ENCODE peak calls at places on chromosomes 12 and 14, in ten cellular contexts. R is right cardiac atrium; P is GM23338; A is A549; X is CD8-positive, alpha-beta memory T cell; V is lower lobe of right lung; D is Jurkat, Clone E6-1; S is right atrium auricular region; T is AG09309; I is GM06990. K is an unnamed sample.

GRCh38 chr12:107931761-107932160 is 157.3 kb downstream of the ASCL4 start:
- DNase-seq in S (no peak), D (no peak), X (no peak), A (no peak), I (no peak), P (no peak), V (no peak), T (no peak), R (no peak), K (no peak)

GRCh38 chr14:71591929-71592328 is 340.3 kb upstream of the RGS6 start:
- DNase-seq in S (no peak), R (no peak), P (no peak), I (no peak), D (peak; percentile 90), V (no peak), A (no peak), T (peak; percentile 74), X (no peak), K (peak; percentile 57)

GRCh38 chr14:60196291-60196690 is 31.1 kb upstream of the DHRS7 start:
- DNase-seq in I (no peak), P (no peak), D (peak; percentile 62), R (no peak), V (no peak), T (no peak), A (no peak), X (no peak), S (no peak), K (no peak)

GRCh38 chr12:111408116-111408440 is 2.4 kb downstream of the SH2B3 start:
- DNase-seq in I (no peak), A (no peak), T (no peak), V (no peak), R (no peak), D (no peak), P (no peak), S (no peak), X (no peak), K (no peak)

GRCh38 chr12:47808049-47808448 is 11.7 kb downstream of the HDAC7 start:
- DNase-seq in V (peak; percentile 72), T (no peak), S (no peak), A (no peak), D (peak; percentile 81), I (peak; percentile 69), X (peak; percentile 55), P (peak; percentile 34), R (peak; percentile 77), K (peak; percentile 68)

GRCh38 chr14:81132492-81132891 is 88.3 kb downstream of the GTF2A1 start:
- DNase-seq in R (no peak), X (no peak), S (no peak), A (no peak), D (no peak), I (no peak), P (no peak), V (no peak), T (no peak), K (no peak)

GRCh38 chr14:89801128-89801527 is 153.4 kb downstream of the EFCAB11 start:
- DNase-seq in P (no peak), V (no peak), I (no peak), A (no peak), X (no peak), S (no peak), R (no peak), T (no peak), D (no peak), K (no peak)

GRCh38 chr14:31138301-31138700 is 69.3 kb downstream of the HECTD1 start:
- DNase-seq in P (no peak), A (no peak), X (no peak), D (no peak), S (no peak), I (no peak), T (no peak), R (no peak), V (no peak), K (no peak)

GRCh38 chr12:39412210-39412609 is 30.7 kb downstream of the KIF21A start:
- DNase-seq in V (no peak), A (no peak), T (no peak), P (peak; percentile 78), X (no peak), I (no peak), R (no peak), D (no peak), S (no peak), K (no peak)
- H3K4me3 ChIP-seq in V (no peak overlapping the region), A (no peak overlapping the region), T (no peak overlapping the region), P (no peak overlapping the region), X (no peak overlapping the region), I (no peak overlapping the region), R (no peak overlapping the region), D (no peak overlapping the region), S (no peak overlapping the region), K (no peak overlapping the region)

DNA sequence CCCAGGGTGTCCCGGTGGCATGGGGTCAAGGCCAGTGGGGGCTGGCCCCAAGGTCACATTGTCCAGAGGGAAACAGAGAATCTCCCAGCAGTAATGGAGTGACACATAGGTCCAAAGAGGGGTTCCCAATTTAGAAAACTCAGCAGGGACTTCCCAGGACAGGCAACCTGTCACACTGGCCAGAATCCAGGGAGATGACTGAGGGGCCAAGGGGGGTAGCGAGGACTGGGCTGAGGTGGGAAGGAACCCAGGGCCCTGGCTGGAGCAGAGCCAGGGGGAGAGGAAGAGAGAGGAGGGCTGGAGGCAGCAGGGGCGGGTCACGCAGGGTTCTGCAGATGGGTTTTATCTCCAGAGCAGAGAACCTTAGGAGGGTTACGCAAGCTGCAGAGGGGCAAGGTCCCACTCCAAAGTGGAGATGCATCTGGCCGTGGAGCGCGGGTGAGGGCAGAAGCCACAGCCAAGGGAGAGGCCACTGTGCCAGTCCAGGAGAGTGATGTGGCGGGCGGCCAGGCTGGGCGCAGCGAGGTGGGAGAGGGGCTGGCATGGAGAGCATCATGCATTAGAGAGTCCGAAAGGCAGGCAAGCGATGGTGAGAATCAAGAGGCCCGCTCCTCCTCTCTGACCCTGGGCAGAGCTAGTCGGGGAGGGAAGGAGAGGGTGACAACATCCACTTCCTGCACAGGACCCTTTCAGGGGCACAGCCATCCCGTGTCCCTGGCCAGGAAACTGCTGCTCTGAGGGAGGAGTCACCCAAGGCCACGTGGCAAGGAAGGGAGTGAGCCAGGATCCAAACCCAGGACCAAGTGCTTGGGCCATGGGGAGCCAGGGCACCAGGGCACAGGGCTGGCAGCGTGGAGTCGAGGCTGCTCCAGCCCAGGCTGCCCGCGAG is 29.0 kb downstream of the NCOR2 start:
- DNase-seq in S (no peak), R (peak; percentile 80), A (no peak), T (no peak), I (no peak), X (no peak), P (no peak), D (no peak), V (no peak), K (no peak)
- H3K4me3 ChIP-seq in S (no peak overlapping the region), R (no peak overlapping the region), A (no peak overlapping the region), T (no peak overlapping the region), I (no peak overlapping the region), X (no peak overlapping the region), P (no peak overlapping the region), D (no peak overlapping the region), V (no peak overlapping the region), K (no peak overlapping the region)

DNA sequence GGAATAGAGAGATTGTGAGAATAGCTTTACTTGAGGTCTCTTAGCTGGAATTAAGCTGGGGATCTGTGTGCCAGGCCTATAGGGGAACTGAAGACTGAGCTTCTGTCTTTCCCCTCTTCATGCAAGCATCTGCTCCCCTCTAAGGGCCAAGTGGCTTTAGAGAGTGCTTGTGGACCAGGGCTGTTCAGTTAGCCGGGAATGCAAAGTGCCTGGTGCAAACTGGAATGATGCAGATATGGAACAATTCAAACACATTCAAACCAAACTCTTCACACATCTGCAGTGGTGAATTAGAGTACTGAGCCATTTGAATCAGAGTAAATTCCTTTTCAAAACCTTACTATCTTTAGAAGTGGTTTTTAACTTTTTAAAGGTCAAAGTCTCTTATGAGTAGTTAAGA is 99.0 kb downstream of the LIN7A start:
- DNase-seq in R (no peak), X (no peak), V (no peak), I (no peak), P (no peak), S (no peak), A (no peak), T (no peak), D (no peak), K (no peak)
- H3K4me3 ChIP-seq in R (no peak overlapping the region), X (no peak overlapping the region), V (no peak overlapping the region), I (no peak overlapping the region), P (no peak overlapping the region), S (no peak overlapping the region), A (no peak overlapping the region), T (no peak overlapping the region), D (no peak overlapping the region), K (no peak overlapping the region)

GRCh38 chr14:44895716-44896115 is 66.0 kb downstream of the KLHL28 start:
- DNase-seq in S (no peak), A (no peak), R (no peak), I (no peak), X (no peak), P (no peak), D (no peak), T (peak; percentile 50), V (no peak), K (no peak)
- H3K4me3 ChIP-seq in S (no peak overlapping the region), A (no peak overlapping the region), R (no peak overlapping the region), I (no peak overlapping the region), X (no peak overlapping the region), P (no peak overlapping the region), D (no peak overlapping the region), T (no peak overlapping the region), V (no peak overlapping the region), K (no peak overlapping the region)

DNA sequence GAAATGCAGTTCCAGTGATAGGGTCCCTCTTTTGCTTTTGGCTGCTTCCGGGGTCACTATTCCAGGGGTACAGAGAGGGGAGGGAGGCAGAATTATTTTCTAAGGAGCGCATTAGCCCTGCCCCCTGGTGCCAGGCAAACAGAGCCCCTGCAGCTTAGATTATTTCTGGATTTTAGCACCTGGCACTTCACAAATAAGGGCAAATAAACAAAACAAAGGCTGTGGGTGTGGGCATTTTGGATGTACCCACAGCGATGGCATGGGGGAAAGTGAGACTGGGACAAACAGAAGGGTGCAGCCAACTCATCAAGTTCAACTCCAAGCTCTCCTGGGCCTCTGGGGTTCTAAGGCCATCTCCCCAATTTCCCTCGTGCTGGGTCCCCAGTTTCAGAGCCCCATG is 20.3 kb downstream of the ASB2 start:
- DNase-seq in P (no peak), T (no peak), R (no peak), V (no peak), S (no peak), D (no peak), X (no peak), A (no peak), I (no peak), K (no peak)
- H3K4me3 ChIP-seq in P (no peak overlapping the region), T (no peak overlapping the region), R (no peak overlapping the region), V (no peak overlapping the region), S (no peak overlapping the region), D (no peak overlapping the region), X (peak overlapping the region; percentile 54), A (no peak overlapping the region), I (peak overlapping the region; percentile 61), K (no peak overlapping the region)